ENCODE peak calls at places on chromosomes 7 and 10, in seven cellular contexts. J, O, U, H, Z, B and A are unnamed samples.

GRCh38 chr10:32205666-32206065 is 141.3 kb downstream of the EPC1 start:
- DNase-seq in H (no peak), O (no peak), U (no peak), Z (peak; percentile 20), J (no peak), B (no peak), A (no peak)

GRCh38 chr10:1414893-1415292 is 322.4 kb downstream of the ADARB2 start:
- DNase-seq in B (no peak), J (no peak), Z (no peak), H (no peak), O (no peak), U (no peak), A (no peak)

GRCh38 chr7:47195641-47196040 is 386.3 kb downstream of the TNS3 start:
- DNase-seq in U (peak; percentile 15), H (no peak), Z (peak; percentile 8), J (no peak), B (peak; percentile 44), O (no peak), A (no peak)

GRCh38 chr10:51425431-51425830 is 274.0 kb downstream of the CSTF2T start:
- DNase-seq in J (peak; percentile 16), U (no peak), O (no peak), B (no peak), H (no peak), Z (peak; percentile 8), A (no peak)

GRCh38 chr7:100475549-100475948 is 3.5 kb downstream of the TSC22D4 start:
- DNase-seq in Z (no peak), O (peak; percentile 66), J (peak; percentile 66), U (no peak), H (no peak), B (no peak), A (no peak)

GRCh38 chr10:50594012-50594411 is 29.7 kb downstream of the SGMS1 start:
- DNase-seq in J (no peak), H (no peak), B (peak; percentile 34), O (no peak), Z (peak; percentile 94), U (no peak), A (no peak)

GRCh38 chr7:118502235-118502634 is 277.7 kb downstream of the ANKRD7 start:
- DNase-seq in B (no peak), J (no peak), Z (no peak), H (no peak), O (no peak), U (no peak), A (no peak)

GRCh38 chr10:4121531-4122380 is 336.7 kb upstream of the KLF6 start:
- DNase-seq in J (no peak), H (no peak), O (no peak), Z (no peak), B (no peak), U (no peak), A (no peak)

GRCh38 chr10:88725798-88726197 is 19.7 kb downstream of the LIPK start:
- DNase-seq in Z (no peak), O (peak; percentile 19), H (no peak), U (no peak), J (no peak), B (no peak), A (peak; percentile 44)

GRCh38 chr10:14601872-14602725 is 172.6 kb downstream of the FAM107B start:
- DNase-seq in H (peak; percentile 72), B (peak; percentile 74), J (no peak), O (peak; percentile 71), U (no peak), Z (peak; percentile 70), A (peak; percentile 67)

GRCh38 chr7:50092579-50093411 is at the start of gene ZPBP:
- DNase-seq in J (peak; percentile 13), U (no peak), H (peak; percentile 38), Z (peak; percentile 47), O (peak; percentile 75), B (peak; percentile 32), A (peak; percentile 59)

GRCh38 chr7:28137471-28137870 is 43.1 kb downstream of the JAZF1 start:
- DNase-seq in O (no peak), H (no peak), U (no peak), J (no peak), B (no peak), Z (no peak), A (no peak)

GRCh38 chr10:34024708-34025425 is 690.4 kb upstream of the NRP1 start:
- DNase-seq in H (peak; percentile 10), J (no peak), O (no peak), Z (peak; percentile 63), B (peak; percentile 43), U (peak; percentile 50), A (no peak)

GRCh38 chr10:95403690-95404459 is 113.1 kb upstream of the PDLIM1 start:
- DNase-seq in U (no peak), H (no peak), O (no peak), Z (no peak), B (no peak), J (peak; percentile 66), A (no peak)

GRCh38 chr7:233456-234035 is 41.2 kb downstream of the FAM20C start:
- DNase-seq in H (no peak), B (no peak), J (peak; percentile 72), U (no peak), O (no peak), Z (peak; percentile 52), A (no peak)

GRCh38 chr7:132783824-132784223 is 207.6 kb upstream of the PLXNA4 start:
- DNase-seq in U (no peak), H (no peak), J (no peak), Z (peak; percentile 89), B (peak; percentile 82), O (no peak), A (no peak)

GRCh38 chr10:14751576-14752330 is 22.9 kb downstream of the FAM107B start:
- DNase-seq in Z (peak; percentile 28), J (peak; percentile 64), H (no peak), B (no peak), O (no peak), U (peak; percentile 16), A (no peak)

GRCh38 chr7:151226875-151227782 is at the start of gene ABCF2:
- DNase-seq in J (peak; percentile 99), U (peak; percentile 100), B (peak; percentile 99), O (peak; percentile 96), H (peak; percentile 98), Z (peak; percentile 99), A (peak; percentile 99)

GRCh38 chr10:1595726-1596125 is 141.6 kb downstream of the ADARB2 start:
- DNase-seq in J (no peak), B (no peak), Z (no peak), H (no peak), U (no peak), O (no peak), A (no peak)

GRCh38 chr7:14691597-14692203 is 210.9 kb downstream of the DGKB start:
- DNase-seq in J (peak; percentile 49), O (no peak), B (peak; percentile 32), U (peak; percentile 45), H (peak; percentile 57), Z (peak; percentile 56), A (peak; percentile 27)

GRCh38 chr10:48493083-48493871 is 111.6 kb downstream of the ARHGAP22 start:
- DNase-seq in O (no peak), Z (no peak), U (no peak), J (peak; percentile 54), H (no peak), B (no peak), A (no peak)

GRCh38 chr7:102140952-102141370 is 145.7 kb upstream of the SH2B2 start:
- DNase-seq in J (no peak), B (no peak), U (no peak), Z (no peak), O (no peak), H (no peak), A (no peak)

GRCh38 chr7:129615018-129615417 is 3.5 kb downstream of the NRF1 start:
- DNase-seq in H (no peak), Z (peak; percentile 36), B (no peak), U (no peak), O (peak; percentile 62), J (no peak), A (peak; percentile 51)

GRCh38 chr7:117834983-117835664 is 38.1 kb downstream of the CTTNBP2 start:
- DNase-seq in Z (no peak), H (no peak), U (no peak), J (no peak), B (no peak), O (no peak), A (no peak)

GRCh38 chr7:25037325-25037724 is 57.3 kb upstream of the OSBPL3 start:
- DNase-seq in O (no peak), J (no peak), U (no peak), B (peak; percentile 27), H (no peak), Z (peak; percentile 25), A (no peak)

GRCh38 chr7:133196872-133197612 is 55.8 kb upstream of the EXOC4 start:
- DNase-seq in J (no peak), Z (no peak), U (no peak), O (no peak), B (no peak), H (no peak), A (no peak)

GRCh38 chr10:43125881-43126731 is 12.1 kb upstream of the CSGALNACT2 start:
- DNase-seq in Z (no peak), O (no peak), B (no peak), H (no peak), U (no peak), J (no peak), A (no peak)

GRCh38 chr10:114900658-114901057 is 37.3 kb upstream of the TRUB1 start:
- DNase-seq in H (no peak), O (no peak), Z (no peak), U (no peak), J (no peak), B (no peak), A (no peak)

GRCh38 chr10:126405239-126405785 is 17.0 kb upstream of the ADAM12 start:
- DNase-seq in J (no peak), B (no peak), O (no peak), Z (no peak), H (no peak), U (no peak), A (no peak)

GRCh38 chr7:116449441-116449840 is 50.1 kb upstream of the CAV2 start:
- DNase-seq in Z (no peak), O (no peak), H (no peak), J (no peak), U (no peak), B (no peak), A (no peak)
- TF ChIP-seq CTCF in Z (no peak), O (no peak), H (no peak), J (no peak), U (no peak), B (no peak), A (no peak)

GRCh38 chr7:78090616-78091015 is 292.0 kb downstream of the PHTF2 start:
- DNase-seq in J (no peak), U (no peak), Z (no peak), O (no peak), H (no peak), B (peak; percentile 7), A (no peak)
- TF ChIP-seq CTCF in J (no peak), U (peak; percentile 14), Z (peak; percentile 2), O (no peak), H (no peak), B (no peak), A (no peak)

GRCh38 chr7:106646256-106646655 is 14.7 kb downstream of the CCDC71L start:
- DNase-seq in O (no peak), Z (no peak), J (no peak), B (no peak), H (no peak), U (no peak), A (no peak)
- TF ChIP-seq CTCF in O (no peak), Z (no peak), J (no peak), B (no peak), H (no peak), U (no peak), A (no peak)

DNA sequence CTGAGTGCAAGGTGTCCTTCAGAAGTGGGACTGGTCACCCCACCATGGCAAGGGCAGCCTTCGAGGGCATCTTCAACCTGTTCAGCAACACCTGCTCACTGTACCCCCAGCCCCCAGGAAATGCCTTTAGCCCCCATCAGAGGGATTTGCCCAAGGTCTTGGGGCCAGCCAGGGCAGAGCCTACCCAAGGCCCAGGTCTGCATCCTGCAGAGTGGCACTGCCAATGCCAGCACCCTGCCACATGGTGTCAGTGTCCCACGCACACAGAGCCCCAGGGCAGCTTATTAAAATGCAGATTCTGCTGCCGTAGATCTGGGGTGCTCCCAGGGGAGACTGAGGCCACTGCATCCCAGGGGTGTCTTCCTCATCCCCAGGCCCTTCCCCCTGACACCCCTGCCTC is 106.2 kb upstream of the KCTD7 start:
- DNase-seq in J (no peak), Z (no peak), O (no peak), B (peak; percentile 41), H (peak; percentile 28), U (no peak), A (no peak)
- TF ChIP-seq CTCF in J (peak; percentile 50), Z (peak; percentile 28), O (no peak), B (peak; percentile 31), H (no peak), U (peak; percentile 61), A (peak; percentile 18)